ENCODE peak calls at places on chromosomes 12 and 14, in eight cellular contexts. H is iPS DF 6.9; C is NCI-H1092 treated with DMSO at 0.1 percent for 48 hours; Q is SHP77; I is mesenteric fat pad; B is activated T-helper 1 cell treated with anti-CD3 and anti-CD28 coated beads, Interleukin-2, amount 50 U/mL, for 16 hours; K is GM23248; F is CD8-positive, alpha-beta memory T cell. M is an unnamed sample.

GRCh38 chr14:23512156-23512555 is 39.4 kb downstream of the ZFHX2 start:
- DNase-seq in F (peak; percentile 24), H (no peak), Q (peak; percentile 83), K (peak; percentile 18), C (peak; percentile 86), B (no peak), I (no peak), M (no peak)

GRCh38 chr14:24277606-24278321 is 6.4 kb upstream of the RABGGTA start:
- DNase-seq in B (no peak), K (no peak), Q (no peak), H (no peak), C (no peak), I (no peak), F (no peak), M (no peak)

GRCh38 chr14:36238666-36239363 is 62.3 kb upstream of the PTCSC3 start:
- DNase-seq in K (peak; percentile 70), F (no peak), H (no peak), C (no peak), B (no peak), I (no peak), Q (peak; percentile 61), M (peak; percentile 85)

GRCh38 chr14:90676859-90677258 is 139.4 kb downstream of the TTC7B start:
- DNase-seq in K (peak; percentile 65), I (no peak), Q (no peak), C (no peak), B (no peak), H (no peak), F (no peak), M (peak; percentile 18)

GRCh38 chr12:48329199-48329939 is 21.4 kb downstream of the ZNF641 start:
- DNase-seq in F (no peak), B (no peak), K (no peak), C (no peak), I (no peak), H (no peak), Q (no peak), M (no peak)

GRCh38 chr14:104403421-104404220 is 175.9 kb upstream of the C14orf180 start:
- DNase-seq in F (no peak), B (no peak), K (no peak), H (no peak), C (no peak), Q (no peak), I (peak; percentile 69), M (no peak)

GRCh38 chr12:108449478-108449877 is 65.6 kb upstream of the FICD start:
- DNase-seq in B (no peak), Q (no peak), C (no peak), I (no peak), H (no peak), K (no peak), F (no peak), M (no peak)

GRCh38 chr12:122946690-122947271 is 19.5 kb downstream of the ABCB9 start:
- DNase-seq in I (peak; percentile 93), K (peak; percentile 100), F (no peak), H (no peak), B (peak; percentile 29), C (no peak), Q (peak; percentile 10), M (peak; percentile 100)